ENCODE peak calls at places on chromosome 22, in four cellular contexts. A is naive thymus-derived CD8-positive, alpha-beta T cell; I is adrenal gland; S is LoVo. O is an unnamed sample.

GRCh38 chr22:43479962-43480361 is 68.1 kb downstream of the MPPED1 start:
- DNase-seq in A (no peak), I (no peak), S (no peak), O (peak)

GRCh38 chr22:19182472-19183157 is 4.1 kb upstream of the SLC25A1 start:
- DNase-seq in A (no peak), I (no peak), S (no peak), O (no peak)

GRCh38 chr22:35505394-35506258 is 35.0 kb upstream of the RASD2 start:
- DNase-seq in A (no peak), I (no peak), S (no peak), O (no peak)

GRCh38 chr22:27720860-27721259 is 80.7 kb downstream of the MN1 start:
- DNase-seq in A (no peak), I (no peak), S (no peak), O (no peak)

GRCh38 chr22:40176921-40177737 is 596 bp upstream of the TNRC6B start:
- DNase-seq in A (peak), I (peak), S (peak), O (peak)

GRCh38 chr22:32764330-32765116 is 37.0 kb upstream of the TIMP3 start:
- DNase-seq in A (no peak), I (peak), S (no peak), O (no peak)

GRCh38 chr22:40401532-40401931 is 31.1 kb downstream of the SGSM3 start:
- DNase-seq in A (peak), I (no peak), S (no peak), O (peak)

GRCh38 chr22:22061085-22062077 is 78.8 kb upstream of the TOP3B start:
- DNase-seq in A (no peak), I (no peak), S (no peak), O (no peak)

GRCh38 chr22:20867179-20868099 is 8.6 kb downstream of the SNAP29 start:
- DNase-seq in A (no peak), I (peak), S (no peak), O (no peak)

GRCh38 chr22:25878933-25879332 is 136.9 kb downstream of the MYO18B start:
- DNase-seq in A (no peak), I (no peak), S (no peak), O (no peak)

GRCh38 chr22:37218771-37219411 is 6.6 kb upstream of the SSTR3 start:
- DNase-seq in A (peak), I (no peak), S (no peak), O (peak)

GRCh38 chr22:46582281-46582811 is 37.8 kb upstream of the GRAMD4 start:
- DNase-seq in A (no peak), I (no peak), S (no peak), O (no peak)

GRCh38 chr22:49014227-49015201 is 813.2 kb downstream of the BRD1 start:
- DNase-seq in A (no peak), I (peak), S (no peak), O (no peak)

GRCh38 chr22:32761251-32761903 is 40.1 kb upstream of the TIMP3 start:
- DNase-seq in A (no peak), I (no peak), S (no peak), O (no peak)

GRCh38 chr22:50677493-50678217 is 5.0 kb downstream of the SHANK3 start:
- DNase-seq in A (no peak), I (peak), S (no peak), O (no peak)

GRCh38 chr22:38422615-38423511 is 32.1 kb downstream of the KCNJ4 start:
- DNase-seq in A (no peak), I (no peak), S (peak), O (no peak)